ENCODE peak calls at places on chromosomes 5 and 9, in seven cellular contexts. One of them, this sample, is unnamed.

GRCh38 chr9:93136011-93136440 is 2.0 kb upstream of the NINJ1 start:
- DNase-seq in A673: no peak
- DNase-seq in lung: no peak
- DNase-seq in upper lobe of right lung: no peak
- DNase-seq in HepG2: no peak
- DNase-seq in heart left ventricle: no peak
- DNase-seq in lower lobe of right lung: no peak
- DNase-seq in this sample: no peak

GRCh38 chr5:152246401-152246800 is 158.7 kb downstream of the NMUR2 start:
- DNase-seq in upper lobe of right lung: no peak
- DNase-seq in heart left ventricle: peak; percentile 38
- DNase-seq in lower lobe of right lung: no peak
- DNase-seq in HepG2: peak; percentile 12
- DNase-seq in A673: peak; percentile 49
- DNase-seq in lung: no peak
- DNase-seq in this sample: no peak

GRCh38 chr5:82396871-82397514 is 118.8 kb upstream of the RPS23 start:
- DNase-seq in lung: peak; percentile 69
- DNase-seq in A673: no peak
- DNase-seq in HepG2: peak; percentile 92
- DNase-seq in upper lobe of right lung: peak; percentile 74
- DNase-seq in lower lobe of right lung: peak; percentile 61
- DNase-seq in heart left ventricle: peak; percentile 90
- DNase-seq in this sample: peak; percentile 89

GRCh38 chr5:75037106-75037505 is 15.3 kb downstream of the GCNT4 start:
- DNase-seq in HepG2: peak; percentile 16
- DNase-seq in heart left ventricle: no peak
- DNase-seq in lung: peak; percentile 49
- DNase-seq in A673: peak; percentile 50
- DNase-seq in lower lobe of right lung: no peak
- DNase-seq in upper lobe of right lung: no peak
- DNase-seq in this sample: no peak

GRCh38 chr9:126830827-126831226 is 26.0 kb downstream of the ZBTB43 start:
- DNase-seq in HepG2: no peak
- DNase-seq in A673: no peak
- DNase-seq in heart left ventricle: no peak
- DNase-seq in lung: no peak
- DNase-seq in upper lobe of right lung: no peak
- DNase-seq in lower lobe of right lung: no peak
- DNase-seq in this sample: no peak

GRCh38 chr5:96821260-96821916 is 13.6 kb upstream of the ERAP1 start:
- DNase-seq in heart left ventricle: no peak
- DNase-seq in lung: no peak
- DNase-seq in upper lobe of right lung: no peak
- DNase-seq in HepG2: no peak
- DNase-seq in A673: peak; percentile 66
- DNase-seq in lower lobe of right lung: no peak
- DNase-seq in this sample: no peak

GRCh38 chr5:151598984-151599383 is 7.9 kb upstream of the FAT2 start:
- DNase-seq in A673: no peak
- DNase-seq in lower lobe of right lung: no peak
- DNase-seq in HepG2: no peak
- DNase-seq in upper lobe of right lung: peak; percentile 66
- DNase-seq in heart left ventricle: no peak
- DNase-seq in lung: no peak
- DNase-seq in this sample: no peak

GRCh38 chr5:107744418-107745330 is 73.9 kb upstream of the EFNA5 start:
- DNase-seq in HepG2: no peak
- DNase-seq in upper lobe of right lung: no peak
- DNase-seq in heart left ventricle: no peak
- DNase-seq in A673: no peak
- DNase-seq in lung: no peak
- DNase-seq in lower lobe of right lung: no peak
- DNase-seq in this sample: no peak

GRCh38 chr5:176803943-176804498 is 6.3 kb upstream of the UNC5A start:
- DNase-seq in upper lobe of right lung: no peak
- DNase-seq in A673: no peak
- DNase-seq in lower lobe of right lung: no peak
- DNase-seq in lung: no peak
- DNase-seq in heart left ventricle: no peak
- DNase-seq in HepG2: no peak
- DNase-seq in this sample: no peak

GRCh38 chr5:146283344-146283761 is 55.3 kb upstream of the POU4F3 start:
- DNase-seq in upper lobe of right lung: no peak
- DNase-seq in heart left ventricle: no peak
- DNase-seq in HepG2: peak; percentile 18
- DNase-seq in lower lobe of right lung: no peak
- DNase-seq in A673: peak; percentile 18
- DNase-seq in lung: no peak
- DNase-seq in this sample: no peak

DNA sequence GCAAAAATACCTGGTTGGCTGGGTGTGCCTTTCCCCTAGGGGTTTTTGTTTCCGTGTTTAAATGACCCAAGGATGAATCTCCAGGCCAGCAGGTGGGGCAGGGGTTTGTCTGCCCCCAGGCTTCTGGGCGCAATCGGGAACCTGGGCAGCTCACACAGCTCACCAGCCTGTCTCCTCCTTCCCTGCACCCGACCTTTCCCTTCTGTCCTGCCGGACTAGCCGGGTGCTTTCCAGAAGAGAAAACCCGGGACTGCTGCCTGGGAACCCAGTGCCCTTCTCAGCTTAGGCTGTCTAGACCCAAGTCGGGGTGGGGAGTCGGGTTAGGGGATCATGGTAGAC is 84.3 kb downstream of the DAB2IP start:
- DNase-seq in A673: no peak
- DNase-seq in HepG2: no peak
- DNase-seq in heart left ventricle: no peak
- DNase-seq in lung: no peak
- DNase-seq in lower lobe of right lung: no peak
- DNase-seq in upper lobe of right lung: no peak
- DNase-seq in this sample: no peak
- H3K4me3 ChIP-seq in A673: no peak overlapping the region
- H3K4me3 ChIP-seq in HepG2: no peak overlapping the region
- H3K4me3 ChIP-seq in heart left ventricle: peak overlapping the region; percentile 54
- H3K4me3 ChIP-seq in lung: no peak overlapping the region
- H3K4me3 ChIP-seq in lower lobe of right lung: peak overlapping the region; percentile 58
- H3K4me3 ChIP-seq in upper lobe of right lung: peak overlapping the region; percentile 55
- H3K4me3 ChIP-seq in this sample: peak overlapping the region; percentile 27

DNA sequence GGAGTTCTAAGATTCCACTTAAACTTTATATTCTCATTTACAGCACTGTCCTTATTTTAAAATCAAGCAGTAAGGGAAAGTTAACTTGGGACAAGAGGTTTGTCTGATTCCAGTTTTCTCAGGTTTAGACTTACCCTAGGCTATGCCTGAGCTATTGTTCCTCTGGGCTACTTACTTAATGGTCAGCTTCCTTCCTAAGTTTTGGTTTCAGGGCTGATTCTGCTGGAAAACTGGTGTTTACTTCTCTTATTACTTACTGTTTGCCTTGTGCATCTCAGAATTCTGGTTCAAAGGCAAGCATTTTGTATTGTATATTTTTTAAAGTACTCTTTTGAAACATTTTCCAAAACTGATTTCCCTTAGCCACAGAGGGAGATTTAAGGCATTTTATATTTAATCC is 289.8 kb downstream of the ARHGAP26 start:
- DNase-seq in lower lobe of right lung: no peak
- DNase-seq in A673: no peak
- DNase-seq in heart left ventricle: no peak
- DNase-seq in lung: no peak
- DNase-seq in HepG2: no peak
- DNase-seq in upper lobe of right lung: no peak
- DNase-seq in this sample: no peak
- H3K4me1 ChIP-seq in lower lobe of right lung: peaks cover 58% of the 10 kb centered on the region
- H3K4me1 ChIP-seq in A673: peaks cover 53% of the 10 kb centered on the region
- H3K4me1 ChIP-seq in heart left ventricle: peaks cover 60% of the 10 kb centered on the region
- H3K4me1 ChIP-seq in lung: peaks cover 30% of the 10 kb centered on the region
- H3K4me1 ChIP-seq in HepG2: no peaks in the 10 kb centered on the region
- H3K4me1 ChIP-seq in upper lobe of right lung: peaks cover 51% of the 10 kb centered on the region
- H3K4me1 ChIP-seq in this sample: no peaks in the 10 kb centered on the region

GRCh38 chr9:112061152-112061740 is 113.9 kb downstream of the SUSD1 start:
- DNase-seq in A673: peak; percentile 92
- DNase-seq in HepG2: peak; percentile 56
- DNase-seq in lower lobe of right lung: peak; percentile 69
- DNase-seq in upper lobe of right lung: peak; percentile 67
- DNase-seq in lung: peak; percentile 57
- DNase-seq in heart left ventricle: peak; percentile 74
- DNase-seq in this sample: peak; percentile 80
- TF ChIP-seq CTCF in A673: no peak
- TF ChIP-seq CTCF in HepG2: no peak
- TF ChIP-seq CTCF in lower lobe of right lung: no peak
- TF ChIP-seq CTCF in upper lobe of right lung: no peak
- TF ChIP-seq CTCF in lung: no peak
- TF ChIP-seq CTCF in heart left ventricle: no peak
- TF ChIP-seq CTCF in this sample: no peak

DNA sequence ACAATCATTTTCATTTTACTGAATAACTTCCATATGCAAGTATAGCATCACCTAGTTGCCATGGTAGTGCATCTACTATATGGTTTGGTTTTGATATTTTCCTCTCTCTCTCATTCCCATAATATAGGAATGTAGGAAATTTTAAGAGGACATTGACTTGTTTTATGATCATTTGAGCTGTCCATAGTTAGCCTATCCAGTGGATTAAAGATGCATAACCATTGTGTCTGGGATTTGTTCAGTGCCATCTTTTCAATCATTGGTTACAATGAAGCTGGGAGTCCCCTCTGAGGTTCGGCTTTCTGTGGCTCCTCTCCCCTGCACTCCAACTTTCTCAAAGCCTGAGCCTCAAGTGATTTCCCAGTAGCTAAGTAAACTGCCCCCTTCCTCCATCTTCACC is 458.5 kb downstream of the RAB3C start:
- DNase-seq in HepG2: no peak
- DNase-seq in heart left ventricle: no peak
- DNase-seq in lower lobe of right lung: no peak
- DNase-seq in lung: no peak
- DNase-seq in A673: no peak
- DNase-seq in upper lobe of right lung: no peak
- DNase-seq in this sample: no peak
- H3K4me3 ChIP-seq in HepG2: no peak overlapping the region
- H3K4me3 ChIP-seq in heart left ventricle: no peak overlapping the region
- H3K4me3 ChIP-seq in lower lobe of right lung: no peak overlapping the region
- H3K4me3 ChIP-seq in lung: no peak overlapping the region
- H3K4me3 ChIP-seq in A673: no peak overlapping the region
- H3K4me3 ChIP-seq in upper lobe of right lung: peak overlapping the region; percentile 78
- H3K4me3 ChIP-seq in this sample: no peak overlapping the region

GRCh38 chr9:130018260-130018659 is 24.7 kb downstream of the FNBP1 start:
- DNase-seq in heart left ventricle: no peak
- DNase-seq in upper lobe of right lung: no peak
- DNase-seq in A673: no peak
- DNase-seq in HepG2: no peak
- DNase-seq in lung: no peak
- DNase-seq in lower lobe of right lung: no peak
- DNase-seq in this sample: no peak
- H3K4me1 ChIP-seq in heart left ventricle: peaks cover 11% of the 10 kb centered on the region
- H3K4me1 ChIP-seq in upper lobe of right lung: peaks cover 8% of the 10 kb centered on the region
- H3K4me1 ChIP-seq in A673: peaks cover 2% of the 10 kb centered on the region
- H3K4me1 ChIP-seq in HepG2: peaks cover 8% of the 10 kb centered on the region
- H3K4me1 ChIP-seq in lung: no peaks in the 10 kb centered on the region
- H3K4me1 ChIP-seq in lower lobe of right lung: peaks cover 3% of the 10 kb centered on the region
- H3K4me1 ChIP-seq in this sample: peaks cover 16% of the 10 kb centered on the region

GRCh38 chr9:124779368-124780059 is 2.6 kb downstream of the OLFML2A start:
- DNase-seq in heart left ventricle: peak; percentile 63
- DNase-seq in HepG2: peak; percentile 74
- DNase-seq in lower lobe of right lung: no peak
- DNase-seq in upper lobe of right lung: peak; percentile 36
- DNase-seq in A673: peak; percentile 58
- DNase-seq in lung: no peak
- DNase-seq in this sample: peak; percentile 58

GRCh38 chr9:124778575-124779367 is 1.8 kb downstream of the OLFML2A start:
- DNase-seq in upper lobe of right lung: peak; percentile 31
- DNase-seq in lung: no peak
- DNase-seq in lower lobe of right lung: no peak
- DNase-seq in A673: no peak
- DNase-seq in heart left ventricle: no peak
- DNase-seq in HepG2: no peak
- DNase-seq in this sample: peak; percentile 44

GRCh38 chr9:124776613-124776951 is 351 bp upstream of the OLFML2A start:
- DNase-seq in HepG2: no peak
- DNase-seq in heart left ventricle: no peak
- DNase-seq in A673: no peak
- DNase-seq in lower lobe of right lung: no peak
- DNase-seq in upper lobe of right lung: no peak
- DNase-seq in lung: no peak
- DNase-seq in this sample: no peak

GRCh38 chr9:124774131-124774978 is 2.6 kb upstream of the OLFML2A start:
- DNase-seq in A673: peak; percentile 84
- DNase-seq in upper lobe of right lung: peak; percentile 88
- DNase-seq in lung: peak; percentile 88
- DNase-seq in HepG2: peak; percentile 61
- DNase-seq in heart left ventricle: peak; percentile 83
- DNase-seq in lower lobe of right lung: peak; percentile 85
- DNase-seq in this sample: peak; percentile 90

DNA sequence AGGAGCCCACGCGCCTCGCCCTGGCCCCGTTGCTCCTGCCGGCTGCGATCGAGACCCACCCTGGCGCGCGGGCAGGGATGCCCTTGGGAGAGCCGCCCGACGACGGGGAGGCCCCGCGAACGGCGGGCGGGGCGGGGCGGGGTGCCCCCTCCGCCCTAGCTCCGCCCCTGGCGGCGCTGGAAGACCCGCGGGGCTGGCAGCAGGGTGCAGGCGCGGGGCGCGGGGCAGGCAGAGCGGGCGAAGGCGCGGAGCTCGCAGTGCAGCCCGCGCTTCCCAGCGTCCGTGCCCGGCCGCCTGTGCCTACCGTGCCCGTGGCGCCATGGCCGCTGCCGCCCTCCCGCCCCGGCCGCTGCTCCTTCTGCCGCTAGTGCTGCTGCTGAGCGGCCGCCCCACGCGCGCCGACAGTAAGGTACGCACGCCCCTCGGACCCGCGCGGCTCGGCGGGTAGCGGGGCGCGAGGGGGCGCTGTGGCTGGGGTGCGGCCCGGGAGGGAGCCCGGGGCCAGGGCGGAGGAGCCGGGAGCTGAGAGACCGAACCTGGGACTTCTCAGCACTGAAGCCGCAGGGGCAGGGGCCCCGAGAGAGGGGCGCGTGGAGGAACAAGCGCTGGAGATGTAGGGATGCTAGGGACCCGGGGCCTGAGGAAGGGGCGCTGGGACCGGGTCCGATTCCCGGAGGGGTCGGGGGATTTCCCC is at the start of gene OLFML2A:
- DNase-seq in A673: peak; percentile 66
- DNase-seq in upper lobe of right lung: peak; percentile 67
- DNase-seq in HepG2: no peak
- DNase-seq in heart left ventricle: no peak
- DNase-seq in lung: no peak
- DNase-seq in lower lobe of right lung: no peak
- DNase-seq in this sample: no peak
- TF ChIP-seq CTCF in A673: peak; percentile 46
- TF ChIP-seq CTCF in upper lobe of right lung: peak; percentile 48
- TF ChIP-seq CTCF in HepG2: peak; percentile 68
- TF ChIP-seq CTCF in heart left ventricle: peak; percentile 30
- TF ChIP-seq CTCF in lung: no peak
- TF ChIP-seq CTCF in lower lobe of right lung: peak; percentile 39
- TF ChIP-seq CTCF in this sample: peak; percentile 73